ENCODE peak calls at places on chromosomes 1 and 21, in seven cellular contexts. One of them, this sample, is unnamed.

GRCh38 chr21:33286600-33287456 is 20.7 kb downstream of the IL10RB start:
- DNase-seq in RWPE2: no peak
- DNase-seq in iPS DF 6.9: no peak
- DNase-seq in H1: no peak
- DNase-seq in mesenchymal stem cell: peak; percentile 3
- DNase-seq in adrenal gland: peak; percentile 56
- DNase-seq in uterus: peak; percentile 36
- DNase-seq in this sample: peak; percentile 64

GRCh38 chr1:101221945-101222429 is 14.8 kb upstream of the S1PR1 start:
- DNase-seq in RWPE2: no peak
- DNase-seq in iPS DF 6.9: no peak
- DNase-seq in H1: no peak
- DNase-seq in mesenchymal stem cell: no peak
- DNase-seq in adrenal gland: no peak
- DNase-seq in uterus: no peak
- DNase-seq in this sample: no peak

GRCh38 chr1:27624467-27625233 is 10.3 kb downstream of the FGR start:
- DNase-seq in RWPE2: no peak
- DNase-seq in iPS DF 6.9: no peak
- DNase-seq in H1: no peak
- DNase-seq in mesenchymal stem cell: no peak
- DNase-seq in adrenal gland: no peak
- DNase-seq in uterus: no peak
- DNase-seq in this sample: no peak

GRCh38 chr1:163661386-163661785 is 339.6 kb downstream of the NUF2 start:
- DNase-seq in RWPE2: no peak
- DNase-seq in iPS DF 6.9: no peak
- DNase-seq in H1: no peak
- DNase-seq in mesenchymal stem cell: no peak
- DNase-seq in adrenal gland: no peak
- DNase-seq in uterus: no peak
- DNase-seq in this sample: no peak

GRCh38 chr1:17531682-17532487 is 7.6 kb upstream of the ARHGEF10L start:
- DNase-seq in RWPE2: no peak
- DNase-seq in iPS DF 6.9: no peak
- DNase-seq in H1: no peak
- DNase-seq in mesenchymal stem cell: no peak
- DNase-seq in adrenal gland: peak; percentile 81
- DNase-seq in uterus: peak; percentile 85
- DNase-seq in this sample: peak; percentile 61

GRCh38 chr1:100034465-100034864 is 64.7 kb downstream of the SLC35A3 start:
- DNase-seq in RWPE2: no peak
- DNase-seq in iPS DF 6.9: no peak
- DNase-seq in H1: no peak
- DNase-seq in mesenchymal stem cell: peak; percentile 54
- DNase-seq in adrenal gland: no peak
- DNase-seq in uterus: no peak
- DNase-seq in this sample: no peak

GRCh38 chr1:216168481-216169005 is 254.7 kb downstream of the USH2A start:
- DNase-seq in RWPE2: no peak
- DNase-seq in iPS DF 6.9: no peak
- DNase-seq in H1: no peak
- DNase-seq in mesenchymal stem cell: no peak
- DNase-seq in adrenal gland: no peak
- DNase-seq in uterus: no peak
- DNase-seq in this sample: no peak

GRCh38 chr21:36419996-36420395 is 34.8 kb downstream of the CHAF1B start:
- DNase-seq in RWPE2: peak; percentile 80
- DNase-seq in iPS DF 6.9: peak; percentile 82
- DNase-seq in H1: peak; percentile 79
- DNase-seq in mesenchymal stem cell: peak; percentile 92
- DNase-seq in adrenal gland: peak; percentile 86
- DNase-seq in uterus: peak; percentile 72
- DNase-seq in this sample: peak; percentile 61

GRCh38 chr1:9716404-9717192 is 65.1 kb downstream of the PIK3CD start:
- DNase-seq in RWPE2: no peak
- DNase-seq in iPS DF 6.9: no peak
- DNase-seq in H1: no peak
- DNase-seq in mesenchymal stem cell: no peak
- DNase-seq in adrenal gland: no peak
- DNase-seq in uterus: no peak
- DNase-seq in this sample: no peak

DNA sequence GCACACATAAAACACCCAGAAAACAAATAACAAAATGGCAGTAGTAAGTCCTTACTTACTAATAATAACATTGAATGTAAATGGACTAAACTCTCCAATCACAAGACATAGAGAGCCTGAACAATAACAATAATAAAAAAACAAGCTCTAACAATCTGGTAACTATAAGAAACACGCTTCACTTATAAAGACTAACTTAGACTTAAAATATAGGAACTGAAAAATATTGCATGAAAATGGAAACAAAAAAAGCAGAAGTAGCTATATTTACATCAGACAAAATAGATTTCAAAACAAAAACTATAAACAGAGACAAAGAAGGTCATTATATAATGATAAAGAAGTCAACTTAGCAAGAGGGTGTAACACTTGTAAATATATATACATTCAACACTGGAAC is 83.1 kb upstream of the LYPLAL1 start:
- DNase-seq in RWPE2: no peak
- DNase-seq in iPS DF 6.9: no peak
- DNase-seq in H1: no peak
- DNase-seq in mesenchymal stem cell: no peak
- DNase-seq in adrenal gland: no peak
- DNase-seq in uterus: no peak
- DNase-seq in this sample: no peak
- H3K4me3 ChIP-seq in RWPE2: no peak overlapping the region
- H3K4me3 ChIP-seq in iPS DF 6.9: no peak overlapping the region
- H3K4me3 ChIP-seq in H1: no peak overlapping the region
- H3K4me3 ChIP-seq in mesenchymal stem cell: no peak overlapping the region
- H3K4me3 ChIP-seq in adrenal gland: no peak overlapping the region
- H3K4me3 ChIP-seq in uterus: no peak overlapping the region
- H3K4me3 ChIP-seq in this sample: no peak overlapping the region

GRCh38 chr1:225835752-225836151 is 25.8 kb downstream of the EPHX1 start:
- DNase-seq in RWPE2: no peak
- DNase-seq in iPS DF 6.9: no peak
- DNase-seq in H1: no peak
- DNase-seq in mesenchymal stem cell: no peak
- DNase-seq in adrenal gland: peak; percentile 84
- DNase-seq in uterus: peak; percentile 57
- DNase-seq in this sample: no peak

GRCh38 chr1:225828706-225829344 is 18.9 kb downstream of the EPHX1 start:
- DNase-seq in RWPE2: no peak
- DNase-seq in iPS DF 6.9: no peak
- DNase-seq in H1: no peak
- DNase-seq in mesenchymal stem cell: no peak
- DNase-seq in adrenal gland: no peak
- DNase-seq in uterus: no peak
- DNase-seq in this sample: peak; percentile 46

GRCh38 chr1:225834417-225835329 is 24.7 kb downstream of the EPHX1 start:
- DNase-seq in RWPE2: no peak
- DNase-seq in iPS DF 6.9: no peak
- DNase-seq in H1: no peak
- DNase-seq in mesenchymal stem cell: peak; percentile 18
- DNase-seq in adrenal gland: peak; percentile 75
- DNase-seq in uterus: peak; percentile 72
- DNase-seq in this sample: no peak

GRCh38 chr1:225827076-225827475 is 17.2 kb downstream of the EPHX1 start:
- DNase-seq in RWPE2: no peak
- DNase-seq in iPS DF 6.9: no peak
- DNase-seq in H1: no peak
- DNase-seq in mesenchymal stem cell: no peak
- DNase-seq in adrenal gland: no peak
- DNase-seq in uterus: no peak
- DNase-seq in this sample: no peak

DNA sequence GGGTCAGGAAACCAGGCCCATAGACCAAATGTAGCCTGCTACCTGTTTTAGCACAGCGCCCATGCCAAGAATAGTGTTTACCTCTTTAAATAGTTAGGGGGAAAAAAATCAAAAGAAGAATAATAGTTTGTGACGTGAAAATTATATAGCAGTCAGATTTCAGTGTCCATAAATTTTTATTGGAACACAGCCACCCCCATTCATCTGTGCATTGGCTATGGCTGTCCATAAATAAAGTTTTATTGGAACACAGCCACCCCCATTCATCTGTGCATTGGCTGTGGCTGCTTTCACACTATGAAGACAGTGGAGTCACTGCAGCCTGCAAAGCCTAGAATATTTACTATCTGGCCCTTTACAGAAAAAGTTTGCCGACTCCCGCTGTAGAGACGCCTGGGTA is 20.9 kb downstream of the EPHX1 start:
- DNase-seq in RWPE2: no peak
- DNase-seq in iPS DF 6.9: no peak
- DNase-seq in H1: no peak
- DNase-seq in mesenchymal stem cell: no peak
- DNase-seq in adrenal gland: no peak
- DNase-seq in uterus: no peak
- DNase-seq in this sample: no peak
- H3K4me1 ChIP-seq in RWPE2: no peaks in the 10 kb centered on the region
- H3K4me1 ChIP-seq in iPS DF 6.9: peaks cover 2% of the 10 kb centered on the region
- H3K4me1 ChIP-seq in H1: no peaks in the 10 kb centered on the region
- H3K4me1 ChIP-seq in mesenchymal stem cell: no peaks in the 10 kb centered on the region
- H3K4me1 ChIP-seq in adrenal gland: peaks cover 37% of the 10 kb centered on the region
- H3K4me1 ChIP-seq in uterus: peaks cover 5% of the 10 kb centered on the region
- H3K4me1 ChIP-seq in this sample: peaks cover 4% of the 10 kb centered on the region

GRCh38 chr1:26160527-26161407 is 1.9 kb downstream of the FAM110D start:
- DNase-seq in RWPE2: no peak
- DNase-seq in iPS DF 6.9: no peak
- DNase-seq in H1: no peak
- DNase-seq in mesenchymal stem cell: no peak
- DNase-seq in adrenal gland: no peak
- DNase-seq in uterus: no peak
- DNase-seq in this sample: no peak

GRCh38 chr1:26161408-26162219 is 2.7 kb downstream of the FAM110D start:
- DNase-seq in RWPE2: no peak
- DNase-seq in iPS DF 6.9: no peak
- DNase-seq in H1: peak; percentile 84
- DNase-seq in mesenchymal stem cell: peak; percentile 71
- DNase-seq in adrenal gland: peak; percentile 47
- DNase-seq in uterus: peak; percentile 47
- DNase-seq in this sample: peak; percentile 23

GRCh38 chr1:26164036-26164927 is 4.5 kb downstream of the C1orf232 start:
- DNase-seq in RWPE2: no peak
- DNase-seq in iPS DF 6.9: no peak
- DNase-seq in H1: peak; percentile 85
- DNase-seq in mesenchymal stem cell: peak; percentile 24
- DNase-seq in adrenal gland: peak; percentile 28
- DNase-seq in uterus: peak; percentile 37
- DNase-seq in this sample: peak; percentile 10

GRCh38 chr1:26163684-26164035 is 4.8 kb downstream of the FAM110D start:
- DNase-seq in RWPE2: no peak
- DNase-seq in iPS DF 6.9: no peak
- DNase-seq in H1: no peak
- DNase-seq in mesenchymal stem cell: no peak
- DNase-seq in adrenal gland: no peak
- DNase-seq in uterus: no peak
- DNase-seq in this sample: no peak

GRCh38 chr1:26162220-26162703 is 3.4 kb downstream of the FAM110D start:
- DNase-seq in RWPE2: no peak
- DNase-seq in iPS DF 6.9: no peak
- DNase-seq in H1: peak; percentile 66
- DNase-seq in mesenchymal stem cell: no peak
- DNase-seq in adrenal gland: no peak
- DNase-seq in uterus: no peak
- DNase-seq in this sample: no peak
- H3K4me3 ChIP-seq in RWPE2: peak overlapping the region; percentile 35
- H3K4me3 ChIP-seq in iPS DF 6.9: peak overlapping the region; percentile 38
- H3K4me3 ChIP-seq in H1: peak overlapping the region; percentile 3
- H3K4me3 ChIP-seq in mesenchymal stem cell: no peak overlapping the region
- H3K4me3 ChIP-seq in adrenal gland: peak overlapping the region; percentile 29
- H3K4me3 ChIP-seq in uterus: peak overlapping the region; percentile 40
- H3K4me3 ChIP-seq in this sample: peak overlapping the region; percentile 33

GRCh38 chr1:177928194-177928593 is 41.7 kb downstream of the SEC16B start:
- DNase-seq in RWPE2: no peak
- DNase-seq in iPS DF 6.9: no peak
- DNase-seq in H1: no peak
- DNase-seq in mesenchymal stem cell: peak; percentile 9
- DNase-seq in adrenal gland: no peak
- DNase-seq in uterus: no peak
- DNase-seq in this sample: no peak
- H3K4me1 ChIP-seq in RWPE2: peaks cover 23% of the 10 kb centered on the region
- H3K4me1 ChIP-seq in iPS DF 6.9: no peaks in the 10 kb centered on the region
- H3K4me1 ChIP-seq in H1: no peaks in the 10 kb centered on the region
- H3K4me1 ChIP-seq in mesenchymal stem cell: peaks cover 7% of the 10 kb centered on the region
- H3K4me1 ChIP-seq in adrenal gland: no peaks in the 10 kb centered on the region
- H3K4me1 ChIP-seq in uterus: no peaks in the 10 kb centered on the region
- H3K4me1 ChIP-seq in this sample: no peaks in the 10 kb centered on the region

This sample was measured in small intestine.